ENCODE peak calls at places on chromosomes 16 and 17, in four cellular contexts. D is H9, X is heart left ventricle, B is tibial nerve. N is an unnamed sample.

GRCh38 chr17:73647767-73648542 is 3.7 kb upstream of the SDK2 start:
- DNase-seq in D (no peak), X (no peak), B (no peak), N (no peak)

GRCh38 chr16:72797606-72798005 is 250.3 kb downstream of the ZFHX3 start:
- DNase-seq in D (no peak), X (peak; percentile 76), B (no peak), N (no peak)

GRCh38 chr17:12365805-12366204 is 299.9 kb upstream of the MYOCD start:
- DNase-seq in D (no peak), X (peak; percentile 29), B (no peak), N (no peak)

GRCh38 chr17:47621293-47622178 is 28.2 kb upstream of the KPNB1 start:
- DNase-seq in D (peak; percentile 90), X (peak; percentile 52), B (no peak), N (no peak)

GRCh38 chr17:60325730-60326524 is 66.0 kb downstream of the USP32 start:
- DNase-seq in D (no peak), X (no peak), B (no peak), N (no peak)

GRCh38 chr17:17749921-17750320 is 68.7 kb downstream of the RAI1 start:
- DNase-seq in D (peak; percentile 98), X (no peak), B (no peak), N (no peak)

GRCh38 chr17:81043725-81044427 is 8.9 kb downstream of the BAIAP2 start:
- DNase-seq in D (peak; percentile 83), X (no peak), B (no peak), N (no peak)

GRCh38 chr16:21685034-21685455 is 21.3 kb downstream of the OTOA start:
- DNase-seq in D (peak; percentile 70), X (no peak), B (no peak), N (no peak)

GRCh38 chr16:57726433-57726947 is 9.1 kb upstream of the KATNB1 start:
- DNase-seq in D (no peak), X (no peak), B (no peak), N (no peak)

GRCh38 chr17:40522250-40522960 is 21.0 kb upstream of the TNS4 start:
- DNase-seq in D (no peak), X (no peak), B (no peak), N (no peak)

GRCh38 chr16:74309789-74310781 is 13.5 kb downstream of the PSMD7 start:
- DNase-seq in D (no peak), X (no peak), B (no peak), N (no peak)

GRCh38 chr17:76272541-76273434 is 7.6 kb downstream of the UBALD2 start:
- DNase-seq in D (no peak), X (no peak), B (no peak), N (no peak)

GRCh38 chr16:49867234-49867633 is 11.3 kb upstream of the ZNF423 start:
- DNase-seq in D (no peak), X (no peak), B (no peak), N (no peak)

GRCh38 chr16:4032768-4033167 is 83.5 kb downstream of the ADCY9 start:
- DNase-seq in D (no peak), X (peak; percentile 54), B (no peak), N (no peak)

GRCh38 chr17:75654176-75654575 is 12.8 kb downstream of the RECQL5 start:
- DNase-seq in D (no peak), X (no peak), B (no peak), N (no peak)

GRCh38 chr17:65287040-65287439 is 149.9 kb downstream of the RGS9 start:
- DNase-seq in D (peak; percentile 29), X (no peak), B (no peak), N (peak; percentile 53)

GRCh38 chr17:2194778-2195417 is 108.7 kb downstream of the SMG6 start:
- DNase-seq in D (peak; percentile 95), X (no peak), B (no peak), N (no peak)

GRCh38 chr16:31200821-31201510 is 1.6 kb downstream of the PYCARD start:
- DNase-seq in D (no peak), X (no peak), B (no peak), N (no peak)

GRCh38 chr16:8644151-8644512 is 22.6 kb downstream of the METTL22 start:
- DNase-seq in D (no peak), X (no peak), B (no peak), N (no peak)

GRCh38 chr17:65122836-65123756 is 14.1 kb upstream of the RGS9 start:
- DNase-seq in D (peak; percentile 96), X (peak; percentile 87), B (peak; percentile 49), N (peak; percentile 87)

GRCh38 chr16:81277681-81278080 is 37.1 kb upstream of the GAN start:
- DNase-seq in D (no peak), X (no peak), B (no peak), N (no peak)

GRCh38 chr16:81276323-81276722 is 37.8 kb downstream of the BCO1 start:
- DNase-seq in D (no peak), X (no peak), B (no peak), N (no peak)

GRCh38 chr16:81275795-81276194 is 37.3 kb downstream of the BCO1 start:
- DNase-seq in D (no peak), X (no peak), B (no peak), N (no peak)

GRCh38 chr16:81273223-81273940 is 34.9 kb downstream of the BCO1 start:
- DNase-seq in D (no peak), X (no peak), B (no peak), N (no peak)

DNA sequence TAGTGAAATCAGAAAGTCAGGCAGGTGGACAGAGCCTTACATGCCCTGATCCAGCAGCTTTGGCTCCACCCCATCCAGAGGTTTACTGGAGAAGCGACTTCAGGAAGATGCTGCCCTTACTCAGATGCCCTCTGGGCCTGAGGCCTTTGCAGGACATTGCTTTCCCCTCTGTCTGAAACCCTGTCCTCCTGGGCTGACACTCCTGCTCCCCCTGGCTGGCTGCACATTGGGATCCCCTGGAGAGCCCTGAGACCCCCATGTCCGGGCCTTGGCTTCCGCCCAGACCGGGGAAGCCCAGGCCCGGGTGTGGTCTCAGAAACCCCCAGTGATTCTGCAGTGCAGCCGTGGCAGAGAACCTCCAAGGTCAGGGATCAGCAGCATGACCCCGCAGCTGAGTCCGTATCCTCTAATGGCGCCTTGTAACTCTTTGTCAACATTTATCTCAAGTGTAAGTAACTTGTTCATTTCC is 36.6 kb downstream of the BCO1 start:
- DNase-seq in D (no peak), X (no peak), B (no peak), N (no peak)
- TF ChIP-seq CTCF in D (no peak), X (no peak), B (no peak), N (no peak)

DNA sequence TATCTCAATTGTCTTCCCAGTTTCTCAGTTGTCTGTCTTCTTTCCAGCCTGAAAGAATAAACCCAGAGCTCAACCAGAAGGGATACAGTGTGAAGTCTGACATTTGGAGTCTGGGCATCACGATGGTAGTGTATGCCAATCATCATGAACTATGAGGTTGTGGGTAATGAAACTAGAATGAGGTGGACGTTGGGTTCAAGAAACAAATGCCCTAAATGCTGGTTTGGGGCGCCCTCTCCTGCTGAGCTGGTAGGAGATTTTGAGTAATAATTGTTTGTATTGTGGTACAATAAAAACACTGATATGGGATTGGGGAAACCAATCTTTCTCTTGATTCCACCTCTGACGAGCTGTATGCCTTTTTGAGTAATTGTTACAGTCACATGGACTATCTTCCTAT is 110.4 kb downstream of the MAP2K6 start:
- DNase-seq in D (no peak), X (no peak), B (no peak), N (no peak)
- TF ChIP-seq CTCF in D (no peak), X (no peak), B (no peak), N (no peak)

DNA sequence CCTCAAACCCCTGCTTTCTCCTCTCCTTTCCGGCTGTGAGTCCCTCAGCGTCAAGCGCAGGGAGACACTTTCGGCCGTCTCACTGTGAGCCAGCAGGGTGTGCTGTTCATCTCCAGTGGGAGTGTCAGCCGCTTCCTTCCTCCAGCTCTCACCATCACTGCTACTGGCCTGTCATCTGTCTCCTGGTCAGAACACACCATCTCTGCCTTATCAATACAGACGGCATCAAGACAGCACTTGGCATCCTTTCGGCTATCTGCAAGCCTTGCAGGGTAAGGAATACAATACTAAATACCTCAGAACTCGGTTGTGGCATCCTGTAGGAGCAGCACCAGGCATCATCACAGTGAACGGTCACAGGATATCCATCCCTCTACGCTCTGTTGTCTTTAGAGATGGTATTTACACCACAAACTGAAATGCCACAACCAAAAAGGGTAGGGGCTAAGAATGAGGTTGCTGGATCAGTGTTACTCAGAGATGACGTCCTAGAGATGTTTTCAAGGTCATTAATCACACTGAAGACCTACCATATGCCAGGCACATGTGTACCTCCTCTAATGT is 20.7 kb upstream of the CMTM4 start:
- DNase-seq in D (peak; percentile 78), X (peak; percentile 35), B (no peak), N (no peak)
- TF ChIP-seq CTCF in D (peak; percentile 75), X (peak; percentile 48), B (peak; percentile 31), N (peak; percentile 69)

GRCh38 chr17:72030067-72030899 is 90.5 kb upstream of the SOX9 start:
- DNase-seq in D (peak; percentile 94), X (peak; percentile 35), B (no peak), N (peak; percentile 68)
- TF ChIP-seq CTCF in D (peak; percentile 67), X (peak; percentile 41), B (no peak), N (peak; percentile 78)

GRCh38 chr17:66750756-66751543 is 84.0 kb upstream of the CACNG5 start:
- DNase-seq in D (no peak), X (no peak), B (no peak), N (no peak)
- TF ChIP-seq CTCF in D (no peak), X (no peak), B (no peak), N (no peak)

N was measured in type B pancreatic cell.